ENCODE peak calls at places on chromosome 17, in five cellular contexts. D is esophagus squamous epithelium, L is breast epithelium, O is GM23338, U is kidney epithelial cell. I is an unnamed sample. For H3K36me3 and H3K27me3, the result is how much of the 10 kb centered on the place peaks cover.

GRCh38 chr17:82007495-82008257 is 15.0 kb downstream of the CENPX start:
- DNase-seq in D (no peak), U (no peak), O (no peak), L (no peak), I (no peak)

GRCh38 chr17:50062323-50063243 is 6.7 kb downstream of the ITGA3 start:
- DNase-seq in D (no peak), L (peak), O (no peak), U (peak), I (no peak)

GRCh38 chr17:10836966-10837599 is 804 bp downstream of the PIRT start:
- DNase-seq in O (no peak), U (no peak), L (no peak), D (no peak), I (no peak)

GRCh38 chr17:68328676-68329075 is 37.4 kb downstream of the ARSG start:
- DNase-seq in D (no peak), U (no peak), O (no peak), L (peak), I (no peak)

GRCh38 chr17:9811537-9811936 is 10.3 kb downstream of the GSG1L2 start:
- DNase-seq in D (no peak), L (no peak), U (no peak), O (no peak), I (no peak)

GRCh38 chr17:10809605-10810004 is 5.7 kb upstream of the TMEM238L start:
- DNase-seq in L (no peak), U (no peak), D (no peak), O (no peak), I (no peak)

GRCh38 chr17:60169921-60170817 is 20.4 kb downstream of the CA4 start:
- DNase-seq in L (no peak), U (no peak), D (no peak), O (no peak), I (no peak)

GRCh38 chr17:10756146-10756545 is 26.3 kb upstream of the TMEM220 start:
- DNase-seq in U (no peak), L (no peak), O (no peak), D (no peak), I (no peak)

GRCh38 chr17:17494499-17495447 is 1.4 kb downstream of the RASD1 start:
- DNase-seq in U (no peak), O (peak), L (peak), D (no peak), I (no peak)

GRCh38 chr17:66602659-66603363 is 232.1 kb upstream of the CACNG5 start:
- DNase-seq in U (no peak), D (no peak), O (peak), L (no peak), I (no peak)

GRCh38 chr17:33039874-33040273 is 48.2 kb downstream of the SPACA3 start:
- DNase-seq in O (no peak), L (no peak), U (no peak), D (no peak), I (peak)

GRCh38 chr17:13939222-13939621 is 130.1 kb upstream of the COX10 start:
- DNase-seq in L (no peak), U (no peak), O (peak), D (no peak), I (no peak)

GRCh38 chr17:14604920-14605599 is 304.2 kb downstream of the HS3ST3B1 start:
- DNase-seq in D (peak), O (no peak), L (no peak), U (no peak), I (no peak)

GRCh38 chr17:49132699-49133364 is at the start of gene B4GALNT2:
- DNase-seq in U (no peak), L (no peak), D (no peak), O (peak), I (no peak)

GRCh38 chr17:1714488-1714979 is 4.4 kb upstream of the TLCD2 start:
- DNase-seq in U (peak), D (peak), L (peak), O (peak), I (peak)

GRCh38 chr17:50043290-50044148 is 12.4 kb upstream of the ITGA3 start:
- DNase-seq in L (peak), D (no peak), U (no peak), O (no peak), I (no peak)

GRCh38 chr17:80931421-80932265 is 60.0 kb upstream of the CHMP6 start:
- DNase-seq in L (no peak), U (peak), O (peak), D (no peak), I (peak)

GRCh38 chr17:17533901-17534441 is 37.8 kb upstream of the RASD1 start:
- DNase-seq in L (no peak), O (no peak), U (no peak), D (no peak), I (no peak)

GRCh38 chr17:70871180-70871818 is 702.0 kb downstream of the KCNJ2 start:
- DNase-seq in L (no peak), U (no peak), D (no peak), O (no peak), I (no peak)

GRCh38 chr17:12756786-12757185 is 32.5 kb upstream of the ARHGAP44 start:
- DNase-seq in U (no peak), O (no peak), L (no peak), D (no peak), I (no peak)

GRCh38 chr17:8753136-8753975 is 5.0 kb downstream of the SPDYE4 start:
- DNase-seq in D (no peak), U (no peak), O (no peak), L (no peak), I (no peak)

GRCh38 chr17:27565874-27566672 is 64.9 kb upstream of the LGALS9 start:
- DNase-seq in L (no peak), U (no peak), O (no peak), D (no peak), I (no peak)

GRCh38 chr17:32261521-32261792 is 4.2 kb upstream of the RHBDL3 start:
- DNase-seq in U (no peak), L (no peak), O (no peak), D (no peak), I (no peak)

GRCh38 chr17:4162775-4163498 is 19.9 kb downstream of the CYB5D2 start:
- DNase-seq in L (no peak), U (no peak), O (no peak), D (no peak), I (no peak)

GRCh38 chr17:16351831-16352230 is 1.4 kb downstream of the CENPV start:
- DNase-seq in D (no peak), L (no peak), U (no peak), O (no peak), I (no peak)

GRCh38 chr17:70523407-70523806 is 354.1 kb downstream of the KCNJ2 start:
- DNase-seq in U (no peak), O (no peak), L (no peak), D (no peak), I (no peak)

GRCh38 chr17:40433551-40434384 is 9.5 kb upstream of the IGFBP4 start:
- DNase-seq in L (peak), O (peak), D (no peak), U (no peak), I (no peak)

GRCh38 chr17:60573139-60573975 is 26.6 kb upstream of the PPM1D start:
- DNase-seq in U (no peak), O (peak), D (no peak), L (no peak), I (no peak)

GRCh38 chr17:69246726-69247375 is 18.2 kb upstream of the ABCA10 start:
- DNase-seq in L (no peak), U (peak), D (no peak), O (peak), I (no peak)

GRCh38 chr17:42436401-42436800 is 13.3 kb upstream of the CAVIN1 start:
- DNase-seq in D (no peak), L (no peak), O (no peak), U (no peak), I (peak)

GRCh38 chr17:74569001-74569391 is 1.7 kb upstream of the CD300H start:
- DNase-seq in O (no peak), D (no peak), L (no peak), U (no peak), I (no peak)

GRCh38 chr17:74569392-74570003 is 2.2 kb upstream of the CD300H start:
- DNase-seq in L (no peak), D (peak), U (peak), O (peak), I (peak)

GRCh38 chr17:74568116-74568873 is 986 bp upstream of the CD300H start:
- DNase-seq in O (no peak), L (no peak), U (no peak), D (no peak), I (no peak)

GRCh38 chr17:74566132-74566753 is 1.1 kb downstream of the CD300H start:
- DNase-seq in O (peak), D (no peak), U (no peak), L (no peak), I (no peak)

DNA sequence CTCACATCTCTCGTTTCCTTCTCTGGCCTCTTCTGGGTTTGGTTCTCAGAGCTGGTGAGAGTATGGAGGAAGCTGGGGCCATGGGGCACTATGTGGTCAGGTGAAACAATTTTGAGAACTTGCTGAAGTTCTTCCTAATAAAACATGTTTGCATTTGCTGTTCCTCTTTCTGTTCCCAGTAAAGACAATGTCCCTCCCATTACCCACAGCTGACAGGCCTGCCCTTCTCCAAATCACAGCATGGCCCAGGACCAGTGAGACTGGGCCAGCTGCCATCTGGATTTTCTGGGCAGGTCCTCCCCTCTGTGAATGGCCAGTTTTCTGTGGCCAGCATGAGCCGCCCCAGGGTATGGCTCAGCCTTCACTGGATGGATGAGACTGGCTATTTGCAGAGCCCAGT is at the start of gene CD300H:
- DNase-seq in U (no peak), D (no peak), O (no peak), L (no peak), I (no peak)
- TF ChIP-seq CTCF in U (no peak), D (no peak), O (no peak), L (no peak), I (no peak)

GRCh38 chr17:28702752-28703150 is 8.9 kb downstream of the PROCA1 start:
- DNase-seq in L (no peak), U (no peak), O (no peak), D (no peak), I (no peak)
- H3K36me3 ChIP-seq in L (under half), U (under half), O (under half), D (half or more), I (under half)

GRCh38 chr17:6067060-6067459 is 3.1 kb upstream of the WSCD1 start:
- DNase-seq in O (no peak), L (no peak), D (no peak), U (no peak), I (no peak)
- H3K27me3 ChIP-seq in O (under half), L (under half), D (half or more), U (under half), I (under half)

GRCh38 chr17:63939401-63939800 is 7.3 kb upstream of the CD79B start:
- DNase-seq in U (no peak), L (no peak), D (no peak), O (no peak), I (no peak)

GRCh38 chr17:63939884-63940283 is 7.8 kb upstream of the CD79B start:
- DNase-seq in L (no peak), O (peak), U (no peak), D (no peak), I (no peak)

GRCh38 chr17:63934391-63935112 is 2.4 kb upstream of the CD79B start:
- DNase-seq in D (no peak), U (no peak), L (no peak), O (no peak), I (no peak)

GRCh38 chr17:63937920-63938319 is 5.8 kb upstream of the CD79B start:
- DNase-seq in L (no peak), U (no peak), O (no peak), D (no peak), I (no peak)

DNA sequence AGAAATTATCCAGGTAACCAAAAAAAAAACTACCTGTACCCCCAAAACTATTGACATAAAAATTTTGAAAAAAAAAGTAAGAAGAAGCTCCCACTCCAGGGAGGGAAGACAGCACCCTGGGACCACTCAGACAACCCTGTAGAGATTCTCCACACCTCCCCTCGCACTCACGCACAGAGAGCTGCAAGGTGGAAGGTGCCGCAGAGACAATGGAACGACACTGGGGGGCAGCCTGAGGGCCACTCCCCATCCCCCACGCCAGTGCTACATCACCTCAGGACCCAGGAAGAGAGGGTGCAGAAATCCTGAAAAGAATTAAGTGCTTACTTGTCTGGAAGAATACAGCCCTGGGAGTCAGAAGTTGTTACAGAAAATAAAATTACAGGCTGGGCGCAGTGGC is 5.2 kb upstream of the CD79B start:
- DNase-seq in U (no peak), D (no peak), L (no peak), O (no peak), I (no peak)
- TF ChIP-seq CTCF in U (no peak), D (no peak), L (no peak), O (peak), I (no peak)

GRCh38 chr17:39205112-39205526 is 5.0 kb downstream of the RPL19 start:
- DNase-seq in D (no peak), O (no peak), U (no peak), L (no peak), I (no peak)
- H3K36me3 ChIP-seq in D (under half), O (under half), U (under half), L (under half), I (under half)

DNA sequence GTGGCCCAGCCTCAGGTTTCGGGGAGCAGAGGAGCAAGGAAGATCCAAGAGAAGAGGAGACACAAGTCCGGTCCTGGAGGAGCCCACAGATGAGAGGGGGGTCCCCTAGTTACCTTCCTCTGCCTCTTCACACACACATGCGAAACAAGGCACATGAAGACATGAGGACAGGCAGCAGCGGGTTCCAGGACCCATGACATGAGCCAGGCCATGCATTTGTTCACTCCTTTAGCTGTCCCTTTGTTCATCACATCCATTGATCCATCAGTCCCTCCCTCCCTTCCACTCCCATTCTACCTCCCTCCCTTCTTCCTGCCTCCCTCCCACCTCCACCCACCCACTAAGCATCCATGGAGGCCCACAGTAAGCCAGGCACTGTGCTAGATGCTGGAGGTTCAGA is 9.4 kb downstream of the PPY start:
- DNase-seq in L (no peak), O (no peak), U (no peak), D (no peak), I (no peak)
- H3K27me3 ChIP-seq in L (under half), O (under half), U (under half), D (under half), I (under half)

GRCh38 chr17:2809337-2809736 is 13.1 kb downstream of the RAP1GAP2 start:
- DNase-seq in U (no peak), D (no peak), O (no peak), L (no peak), I (no peak)
- TF ChIP-seq CTCF in U (no peak), D (no peak), O (no peak), L (no peak), I (no peak)

GRCh38 chr17:78803161-78803845 is 21.2 kb upstream of the CYTH1 start:
- DNase-seq in U (no peak), D (no peak), O (no peak), L (no peak), I (no peak)

GRCh38 chr17:78800132-78800931 is 18.3 kb upstream of the CYTH1 start:
- DNase-seq in L (no peak), U (no peak), O (no peak), D (no peak), I (no peak)

GRCh38 chr17:78804777-78805176 is 22.7 kb upstream of the CYTH1 start:
- DNase-seq in D (no peak), U (no peak), L (no peak), O (no peak), I (no peak)

GRCh38 chr17:78802008-78802407 is 19.9 kb upstream of the CYTH1 start:
- DNase-seq in D (no peak), O (no peak), U (no peak), L (no peak), I (no peak)

DNA sequence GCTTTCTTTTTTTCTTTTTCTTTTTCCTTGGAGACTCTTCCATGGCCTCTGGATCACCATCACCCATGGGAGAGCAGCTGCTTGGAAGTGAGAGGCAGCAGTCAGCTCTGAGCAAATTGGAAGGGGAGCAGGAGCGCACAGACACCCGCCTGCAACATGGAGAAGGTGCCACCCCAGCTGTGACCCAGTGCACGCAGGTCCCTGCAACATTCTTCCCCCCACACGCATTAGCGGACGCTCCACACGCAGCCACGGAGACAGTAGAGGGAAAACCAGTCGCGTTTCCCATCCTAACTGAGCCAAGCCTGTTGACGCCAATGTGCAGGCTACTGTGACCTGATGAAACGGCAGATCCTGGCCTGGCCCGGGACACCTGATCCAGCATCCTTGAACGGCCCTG is 20.4 kb upstream of the CYTH1 start:
- DNase-seq in O (no peak), D (no peak), L (no peak), U (no peak), I (no peak)
- H3K36me3 ChIP-seq in O (under half), D (under half), L (under half), U (under half), I (half or more)

GRCh38 chr17:36825956-36826350 is 111.3 kb upstream of the LHX1 start:
- DNase-seq in L (no peak), D (no peak), U (no peak), O (no peak), I (no peak)
- H3K27me3 ChIP-seq in L (under half), D (half or more), U (under half), O (under half), I (under half)

DNA sequence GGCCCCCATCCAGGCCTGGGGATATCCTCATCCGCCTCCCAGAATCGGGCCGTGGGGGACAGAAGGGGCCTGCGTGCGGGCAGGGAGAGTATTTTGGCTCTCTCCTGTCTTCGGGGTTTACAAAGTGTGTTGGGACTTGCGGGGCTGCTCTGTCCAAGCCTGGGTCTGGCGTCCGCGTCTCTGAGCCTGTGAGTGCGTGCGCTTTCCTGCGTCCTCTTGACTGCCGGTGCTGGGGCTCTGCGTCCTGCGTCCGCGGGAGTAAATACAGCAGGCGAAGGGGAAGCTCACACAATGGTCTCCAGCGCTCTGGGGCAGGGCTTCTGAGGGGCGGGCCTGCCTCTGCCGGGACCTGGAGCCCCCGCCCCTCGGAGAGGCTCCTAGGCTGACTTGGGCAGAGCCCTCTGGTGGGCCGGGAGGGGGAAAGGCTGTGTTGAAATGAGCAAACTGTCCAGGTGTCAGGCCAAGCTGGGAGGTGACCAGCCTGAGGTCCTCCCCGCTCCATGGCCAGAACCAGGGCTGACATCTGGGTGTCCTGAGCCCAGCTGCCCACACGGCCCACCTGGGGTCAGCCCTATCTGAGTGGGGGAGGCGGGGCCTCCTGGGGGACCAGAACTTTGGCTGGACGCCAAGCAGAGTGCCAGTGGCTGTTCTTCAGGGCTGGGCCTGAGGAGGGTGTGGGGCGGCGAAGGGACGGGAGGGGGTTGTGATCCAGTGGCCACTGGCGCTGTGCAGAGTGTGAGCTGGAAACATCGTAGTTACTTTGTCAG is 233.6 kb downstream of the SEC14L1 start:
- DNase-seq in D (no peak), L (peak), U (no peak), O (peak), I (no peak)
- TF ChIP-seq CTCF in D (no peak), L (no peak), U (peak), O (peak), I (peak)

I was measured in BJ.